ENCODE peak calls at places on chromosome 18, in nine cellular contexts. One of them, this sample, is unnamed.

GRCh38 chr18:8380926-8381325 is 228.3 kb upstream of the RAB12 start:
- DNase-seq in NCI-H1436: no peak
- DNase-seq in 8988T: no peak
- DNase-seq in LoVo: no peak
- DNase-seq in midbrain: no peak
- DNase-seq in endothelial cell of umbilical vein: no peak
- DNase-seq in HTR-8/SVneo: no peak
- DNase-seq in epithelial cell of esophagus: no peak
- DNase-seq in activated T-cell treated with anti-CD3 and anti-CD28 coated beads for 1 hour: no peak
- DNase-seq in this sample: no peak

GRCh38 chr18:70376914-70377258 is 88.0 kb downstream of the SOCS6 start:
- DNase-seq in epithelial cell of esophagus: no peak
- DNase-seq in LoVo: peak; percentile 87
- DNase-seq in activated T-cell treated with anti-CD3 and anti-CD28 coated beads for 1 hour: no peak
- DNase-seq in endothelial cell of umbilical vein: no peak
- DNase-seq in NCI-H1436: no peak
- DNase-seq in 8988T: no peak
- DNase-seq in HTR-8/SVneo: no peak
- DNase-seq in midbrain: no peak
- DNase-seq in this sample: no peak

GRCh38 chr18:830315-830901 is 18.4 kb upstream of the YES1 start:
- DNase-seq in epithelial cell of esophagus: peak; percentile 29
- DNase-seq in 8988T: no peak
- DNase-seq in LoVo: no peak
- DNase-seq in midbrain: peak; percentile 29
- DNase-seq in HTR-8/SVneo: no peak
- DNase-seq in activated T-cell treated with anti-CD3 and anti-CD28 coated beads for 1 hour: no peak
- DNase-seq in NCI-H1436: no peak
- DNase-seq in endothelial cell of umbilical vein: peak; percentile 96
- DNase-seq in this sample: no peak

GRCh38 chr18:80196528-80197320 is 50.6 kb downstream of the PARD6G start:
- DNase-seq in LoVo: no peak
- DNase-seq in activated T-cell treated with anti-CD3 and anti-CD28 coated beads for 1 hour: no peak
- DNase-seq in 8988T: no peak
- DNase-seq in NCI-H1436: no peak
- DNase-seq in midbrain: no peak
- DNase-seq in endothelial cell of umbilical vein: no peak
- DNase-seq in epithelial cell of esophagus: peak; percentile 75
- DNase-seq in HTR-8/SVneo: no peak
- DNase-seq in this sample: no peak

GRCh38 chr18:49527631-49528327 is 34.1 kb upstream of the LIPG start:
- DNase-seq in endothelial cell of umbilical vein: no peak
- DNase-seq in activated T-cell treated with anti-CD3 and anti-CD28 coated beads for 1 hour: no peak
- DNase-seq in LoVo: no peak
- DNase-seq in HTR-8/SVneo: no peak
- DNase-seq in NCI-H1436: no peak
- DNase-seq in epithelial cell of esophagus: no peak
- DNase-seq in 8988T: no peak
- DNase-seq in midbrain: no peak
- DNase-seq in this sample: no peak

GRCh38 chr18:70004698-70005097 is 57.0 kb upstream of the CD226 start:
- DNase-seq in midbrain: no peak
- DNase-seq in endothelial cell of umbilical vein: no peak
- DNase-seq in LoVo: no peak
- DNase-seq in NCI-H1436: no peak
- DNase-seq in HTR-8/SVneo: no peak
- DNase-seq in activated T-cell treated with anti-CD3 and anti-CD28 coated beads for 1 hour: no peak
- DNase-seq in epithelial cell of esophagus: no peak
- DNase-seq in 8988T: no peak
- DNase-seq in this sample: no peak

GRCh38 chr18:75828379-75828778 is 400.9 kb upstream of the SMIM21 start:
- DNase-seq in midbrain: no peak
- DNase-seq in HTR-8/SVneo: no peak
- DNase-seq in LoVo: no peak
- DNase-seq in endothelial cell of umbilical vein: no peak
- DNase-seq in activated T-cell treated with anti-CD3 and anti-CD28 coated beads for 1 hour: no peak
- DNase-seq in epithelial cell of esophagus: no peak
- DNase-seq in 8988T: no peak
- DNase-seq in NCI-H1436: no peak
- DNase-seq in this sample: no peak

GRCh38 chr18:59623456-59624383 is 73.5 kb downstream of the CCBE1 start:
- DNase-seq in endothelial cell of umbilical vein: no peak
- DNase-seq in HTR-8/SVneo: no peak
- DNase-seq in NCI-H1436: no peak
- DNase-seq in LoVo: no peak
- DNase-seq in activated T-cell treated with anti-CD3 and anti-CD28 coated beads for 1 hour: no peak
- DNase-seq in 8988T: no peak
- DNase-seq in midbrain: no peak
- DNase-seq in epithelial cell of esophagus: peak; percentile 44
- DNase-seq in this sample: no peak

GRCh38 chr18:41532344-41533086 is 422.5 kb upstream of the PIK3C3 start:
- DNase-seq in 8988T: no peak
- DNase-seq in HTR-8/SVneo: no peak
- DNase-seq in activated T-cell treated with anti-CD3 and anti-CD28 coated beads for 1 hour: no peak
- DNase-seq in midbrain: no peak
- DNase-seq in endothelial cell of umbilical vein: peak; percentile 38
- DNase-seq in NCI-H1436: no peak
- DNase-seq in epithelial cell of esophagus: peak; percentile 20
- DNase-seq in LoVo: no peak
- DNase-seq in this sample: no peak

This sample was measured in ecto neural progenitor cell.